ENCODE peak calls at places on chromosomes 3 and 15, in six cellular contexts. T is AG09309, X is neural crest cell, D is H1, E is IMR-90, J is mammary epithelial cell. M is an unnamed sample.

GRCh38 chr3:120850326-120851295 is 57.4 kb upstream of the STXBP5L start:
- DNase-seq in D (no peak), X (no peak), T (no peak), J (no peak), E (no peak), M (no peak)

GRCh38 chr3:17810759-17811158 is 68.3 kb upstream of the TBC1D5 start:
- DNase-seq in D (no peak), T (peak), J (peak), E (peak), X (no peak), M (no peak)

GRCh38 chr15:38260077-38260476 is 7.4 kb downstream of the SPRED1 start:
- DNase-seq in X (no peak), D (no peak), T (no peak), E (peak), J (no peak), M (no peak)

GRCh38 chr3:12994357-12994606 is 78.9 kb downstream of the IQSEC1 start:
- DNase-seq in D (no peak), E (no peak), T (no peak), X (no peak), J (no peak), M (no peak)

GRCh38 chr15:35060591-35060990 is 24.5 kb downstream of the NANOGP8 start:
- DNase-seq in E (no peak), J (no peak), X (no peak), D (no peak), T (no peak), M (no peak)

GRCh38 chr15:73930371-73930770 is 4.1 kb downstream of the LOXL1 start:
- DNase-seq in J (peak), X (no peak), E (peak), D (no peak), T (no peak), M (no peak)

GRCh38 chr15:23687143-23687470 is at the start of gene NDN:
- DNase-seq in X (peak), J (no peak), E (peak), T (no peak), D (no peak), M (peak)

GRCh38 chr3:126110431-126111125 is 26.7 kb upstream of the SLC41A3 start:
- DNase-seq in X (no peak), E (no peak), D (no peak), T (no peak), J (no peak), M (no peak)

GRCh38 chr3:58526124-58526957 is 10.6 kb downstream of the ACOX2 start:
- DNase-seq in E (peak), D (peak), J (peak), T (peak), X (no peak), M (no peak)

GRCh38 chr15:51726302-51727073 is 11.0 kb downstream of the LYSMD2 start:
- DNase-seq in X (no peak), T (peak), J (peak), D (peak), E (peak), M (no peak)

GRCh38 chr3:73508330-73508954 is 116.3 kb downstream of the PDZRN3 start:
- DNase-seq in E (peak), T (no peak), D (no peak), J (peak), X (peak), M (peak)

GRCh38 chr3:126540342-126540849 is 16.4 kb downstream of the CHST13 start:
- DNase-seq in D (no peak), X (no peak), J (peak), E (peak), T (peak), M (no peak)

GRCh38 chr3:159732172-159733111 is 256.2 kb upstream of the IL12A start:
- DNase-seq in D (peak), J (peak), T (peak), X (no peak), E (peak), M (peak)

GRCh38 chr3:188842628-188843027 is 329.1 kb upstream of the TPRG1 start:
- DNase-seq in X (no peak), J (peak), D (no peak), T (no peak), E (peak), M (no peak)

GRCh38 chr3:40580494-40581091 is 55.8 kb downstream of the ZNF621 start:
- DNase-seq in J (peak), X (peak), T (no peak), E (peak), D (peak), M (peak)

GRCh38 chr3:58737644-58738043 is 71.1 kb upstream of the FAM3D start:
- DNase-seq in D (no peak), E (no peak), T (no peak), J (no peak), X (no peak), M (no peak)

GRCh38 chr3:133745981-133746721 is at the start of gene TF:
- DNase-seq in J (no peak), X (no peak), D (no peak), T (no peak), E (no peak), M (peak)

GRCh38 chr3:125050486-125051172 is 5.2 kb downstream of the HEG1 start:
- DNase-seq in E (no peak), T (no peak), X (no peak), J (no peak), D (no peak), M (no peak)

GRCh38 chr3:141556034-141556433 is 69.2 kb downstream of the RASA2 start:
- DNase-seq in D (no peak), X (no peak), J (peak), T (no peak), E (peak), M (no peak)

GRCh38 chr3:121834079-121834730 is 655 bp downstream of the IQCB1 start:
- DNase-seq in X (peak), E (peak), T (no peak), J (peak), D (no peak), M (no peak)

GRCh38 chr15:100691321-100691720 is 88.9 kb downstream of the ASB7 start:
- DNase-seq in X (no peak), E (no peak), J (no peak), T (no peak), D (no peak), M (no peak)

GRCh38 chr3:117941015-117941414 is 1093.6 kb downstream of the IGSF11 start:
- DNase-seq in X (no peak), E (no peak), T (no peak), D (no peak), J (no peak), M (no peak)

GRCh38 chr3:46406786-46407611 is at the start of the genes CCR5AS and CCRL2:
- DNase-seq in J (no peak), X (no peak), E (peak), D (no peak), T (no peak), M (peak)

GRCh38 chr15:43903864-43904290 is 77.1 kb downstream of the WDR76 start:
- DNase-seq in J (peak), E (peak), X (peak), T (no peak), D (peak), M (peak)

GRCh38 chr3:114527036-114527644 is 233.3 kb downstream of the TIGIT start:
- DNase-seq in T (no peak), D (no peak), X (no peak), J (peak), E (peak), M (peak)

GRCh38 chr15:98734472-98735284 is 86.3 kb downstream of the IGF1R start:
- DNase-seq in D (no peak), J (no peak), X (no peak), T (no peak), E (peak), M (no peak)

GRCh38 chr3:25502233-25502632 is 74.2 kb downstream of the RARB start:
- DNase-seq in E (no peak), D (no peak), T (no peak), X (no peak), J (no peak), M (no peak)

GRCh38 chr15:89362203-89363101 is 27.8 kb upstream of the POLG start:
- DNase-seq in T (no peak), J (no peak), E (no peak), X (no peak), D (no peak), M (no peak)

GRCh38 chr3:168511428-168512014 is 415.8 kb upstream of the GOLIM4 start:
- DNase-seq in T (no peak), J (no peak), E (peak), D (no peak), X (no peak), M (no peak)

GRCh38 chr3:58237940-58238681 is 519 bp downstream of the ABHD6 start:
- DNase-seq in X (peak), D (no peak), J (peak), T (no peak), E (peak), M (peak)

GRCh38 chr3:167653750-167654149 is at the start of gene WDR49:
- DNase-seq in J (no peak), T (no peak), X (no peak), D (peak), E (no peak), M (no peak)

GRCh38 chr3:171157286-171157685 is 130.8 kb upstream of the SLC2A2 start:
- DNase-seq in J (no peak), T (no peak), D (no peak), E (no peak), X (no peak), M (no peak)

GRCh38 chr15:85614059-85614458 is 180.7 kb downstream of the KLHL25 start:
- DNase-seq in T (no peak), X (no peak), J (no peak), D (no peak), E (no peak), M (no peak)

GRCh38 chr15:42082832-42083604 is 11.3 kb downstream of the PLA2G4D start:
- DNase-seq in J (no peak), X (no peak), T (no peak), E (no peak), D (no peak), M (no peak)

GRCh38 chr3:172705166-172705565 is 5.7 kb downstream of the NCEH1 start:
- DNase-seq in D (no peak), X (no peak), T (no peak), E (no peak), J (no peak), M (no peak)

GRCh38 chr3:167883452-167883851 is 147.9 kb downstream of the SERPINI1 start:
- DNase-seq in E (no peak), J (no peak), X (no peak), D (no peak), T (no peak), M (no peak)

GRCh38 chr3:5160926-5161858 is 26.3 kb upstream of the EDEM1 start:
- DNase-seq in X (no peak), T (no peak), E (no peak), D (no peak), J (peak), M (no peak)

GRCh38 chr3:121705541-121705940 is 44.0 kb downstream of the GOLGB1 start:
- DNase-seq in J (no peak), X (no peak), E (peak), T (no peak), D (no peak), M (no peak)

GRCh38 chr15:100909582-100909981 is 9.6 kb upstream of the LRRK1 start:
- DNase-seq in J (no peak), T (no peak), E (no peak), D (no peak), X (no peak), M (no peak)

GRCh38 chr15:31304074-31304648 is 22.5 kb upstream of the KLF13 start:
- DNase-seq in X (no peak), E (no peak), T (no peak), D (no peak), J (no peak), M (no peak)

GRCh38 chr3:65425880-65426279 is 612.8 kb downstream of the MAGI1 start:
- DNase-seq in E (peak), X (no peak), D (no peak), J (no peak), T (no peak), M (peak)
- TF ChIP-seq CTCF in E (peak), X (peak), D (peak), J (peak), T (peak), M (no peak)

GRCh38 chr15:87816016-87816415 is 440.5 kb downstream of the NTRK3 start:
- DNase-seq in E (peak), J (no peak), D (no peak), T (no peak), X (no peak), M (no peak)

GRCh38 chr15:87816811-87817210 is 439.7 kb downstream of the NTRK3 start:
- DNase-seq in X (no peak), J (peak), D (no peak), T (peak), E (peak), M (no peak)

GRCh38 chr15:87817553-87817952 is 439.0 kb downstream of the NTRK3 start:
- DNase-seq in E (peak), J (no peak), X (no peak), D (no peak), T (no peak), M (no peak)
- TF ChIP-seq CTCF in E (peak), J (no peak), X (no peak), D (no peak), T (peak), M (no peak)

GRCh38 chr3:39286771-39287170 is 6.9 kb upstream of the CX3CR1 start:
- DNase-seq in T (no peak), E (no peak), X (no peak), D (no peak), J (no peak), M (no peak)
- TF ChIP-seq CTCF in T (no peak), E (no peak), X (no peak), D (no peak), J (no peak), M (no peak)

DNA sequence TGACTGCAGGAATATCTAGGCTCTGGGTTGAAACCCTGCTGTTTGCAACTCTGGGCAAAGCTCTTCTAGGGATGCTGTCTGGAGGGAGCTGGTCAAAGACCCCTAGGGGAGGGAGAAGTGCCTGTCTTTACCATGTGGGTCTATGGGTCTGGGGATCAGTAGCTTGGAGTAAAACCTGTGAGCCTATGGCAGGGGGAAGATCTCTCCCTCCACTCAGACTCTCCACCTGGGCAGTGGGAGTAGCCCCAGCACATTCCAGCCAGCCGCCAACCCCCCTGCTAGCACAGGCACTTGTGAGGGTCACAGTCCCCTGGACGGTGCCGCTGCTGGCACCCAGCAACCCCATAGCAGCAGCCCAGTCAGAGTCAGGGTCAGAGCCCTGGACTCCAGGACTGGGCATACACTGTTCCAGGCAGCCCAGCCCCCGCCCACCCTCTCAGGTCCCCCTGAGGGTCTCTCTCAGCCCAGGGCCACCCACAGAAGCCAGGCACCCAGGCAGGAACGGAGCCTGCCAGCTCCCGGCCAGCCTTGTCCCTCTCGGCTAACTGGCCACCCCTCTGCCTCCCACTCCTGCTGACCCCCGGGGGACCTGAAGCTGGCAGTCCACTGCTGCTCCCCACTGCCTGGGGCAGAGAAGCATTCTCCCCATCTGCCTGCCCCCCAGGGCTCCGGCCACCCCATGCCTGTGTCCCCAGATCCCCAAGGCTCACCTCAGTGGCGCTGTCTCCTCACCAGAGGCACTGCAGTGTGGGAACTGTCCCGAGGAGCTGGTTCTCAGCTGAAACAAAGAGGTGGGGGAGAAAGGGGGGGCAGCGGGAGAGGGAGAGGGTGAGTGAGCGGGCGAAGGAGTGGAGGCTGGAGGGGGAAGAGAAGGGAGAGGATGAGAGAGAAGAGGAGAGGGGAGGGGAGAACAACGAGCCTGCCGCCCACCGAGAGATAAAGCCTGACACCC is 10.8 kb downstream of the GLYCTK start:
- DNase-seq in E (no peak), D (no peak), T (no peak), J (no peak), X (no peak), M (no peak)
- TF ChIP-seq CTCF in E (no peak), D (peak), T (no peak), J (no peak), X (no peak), M (no peak)